ENCODE peak calls at places on chromosomes 12 and 14, in four cellular contexts. P is IMR-90, G is cardiac fibroblast, T is tibial nerve. L is an unnamed sample.

GRCh38 chr12:99059824-99060526 is 414.9 kb downstream of the APAF1 start:
- DNase-seq in P (no peak), G (no peak), T (no peak), L (no peak)

GRCh38 chr14:102949801-102950451 is 27.5 kb downstream of the AMN start:
- DNase-seq in P (peak; percentile 63), G (no peak), T (no peak), L (no peak)

GRCh38 chr12:80937391-80938238 is at the start of gene LIN7A:
- DNase-seq in P (peak; percentile 31), G (peak; percentile 54), T (no peak), L (peak; percentile 1)

GRCh38 chr14:68263563-68264350 is 444.2 kb downstream of the RAD51B start:
- DNase-seq in P (peak; percentile 53), G (no peak), T (no peak), L (no peak)

GRCh38 chr14:54643696-54644176 is 76.8 kb downstream of the SAMD4A start:
- DNase-seq in P (no peak), G (no peak), T (no peak), L (no peak)

GRCh38 chr12:18297883-18298282 is 36.6 kb downstream of the PIK3C2G start:
- DNase-seq in P (no peak), G (no peak), T (no peak), L (no peak)

GRCh38 chr12:124800506-124800905 is 63.2 kb downstream of the SCARB1 start:
- DNase-seq in P (no peak), G (no peak), T (no peak), L (no peak)

GRCh38 chr12:43805857-43806736 is at the start of gene TWF1:
- DNase-seq in P (peak; percentile 70), G (peak; percentile 77), T (peak; percentile 73), L (peak; percentile 85)

GRCh38 chr12:59182660-59183455 is 262.6 kb upstream of the LRIG3 start:
- DNase-seq in P (peak; percentile 3), G (no peak), T (no peak), L (no peak)

GRCh38 chr14:20742132-20742531 is 3.6 kb upstream of the EDDM3A start:
- DNase-seq in P (no peak), G (no peak), T (no peak), L (no peak)

GRCh38 chr12:64175254-64175945 is 46.7 kb downstream of the KICS2 start:
- DNase-seq in P (no peak), G (peak; percentile 56), T (no peak), L (no peak)

GRCh38 chr12:68411371-68411770 is 79.2 kb upstream of the MDM1 start:
- DNase-seq in P (no peak), G (no peak), T (no peak), L (no peak)

DNA sequence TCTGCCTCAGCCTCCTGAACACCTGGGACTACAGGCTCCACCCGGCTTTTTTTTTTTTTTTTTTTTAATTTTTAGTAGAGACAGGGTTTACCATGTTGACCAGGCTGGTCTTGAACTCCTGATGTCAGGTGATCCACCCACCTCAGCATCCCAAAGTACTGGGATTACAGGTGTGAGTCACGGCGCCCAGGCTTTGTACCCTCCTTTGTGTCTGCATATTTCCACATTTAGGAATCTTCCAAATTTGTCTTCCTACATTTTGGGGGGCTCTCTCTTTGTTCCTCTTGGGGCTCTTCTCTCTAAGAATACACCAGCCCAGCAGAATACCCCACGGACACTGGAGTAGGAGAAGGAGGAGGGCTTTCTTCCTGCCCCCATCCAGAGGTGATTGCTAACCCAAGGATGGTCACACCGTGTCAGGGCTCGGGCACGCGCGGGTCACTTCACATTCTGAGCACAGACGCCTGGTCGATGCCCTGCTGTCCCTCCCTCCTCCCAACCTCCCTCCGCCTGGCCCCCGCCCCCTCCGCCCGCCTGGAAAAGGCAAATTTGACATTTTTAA is 2.1 kb upstream of the DNAJC22 start:
- DNase-seq in P (no peak), G (no peak), T (no peak), L (no peak)
- H3K4me3 ChIP-seq in P (no peak overlapping the region), G (no peak overlapping the region), T (no peak overlapping the region), L (no peak overlapping the region)

GRCh38 chr12:46401703-46402102 is 29.1 kb upstream of the SLC38A2 start:
- DNase-seq in P (peak; percentile 58), G (peak; percentile 52), T (peak; percentile 19), L (no peak)
- TF ChIP-seq CTCF in P (peak; percentile 30), G (peak; percentile 50), T (no peak), L (peak; percentile 45)

GRCh38 chr12:100573168-100573498 is 351 bp upstream of the GAS2L3 start:
- DNase-seq in P (no peak), G (no peak), T (no peak), L (no peak)

GRCh38 chr12:100576311-100577036 is 3.0 kb downstream of the GAS2L3 start:
- DNase-seq in P (peak; percentile 95), G (peak; percentile 90), T (no peak), L (peak; percentile 85)

GRCh38 chr12:100573499-100574261 is at the start of gene GAS2L3:
- DNase-seq in P (peak; percentile 79), G (peak; percentile 80), T (peak; percentile 89), L (peak; percentile 84)

GRCh38 chr12:100572184-100572583 is 1.3 kb upstream of the GAS2L3 start:
- DNase-seq in P (no peak), G (no peak), T (no peak), L (no peak)

GRCh38 chr12:100574262-100575074 is 984 bp downstream of the GAS2L3 start:
- DNase-seq in P (no peak), G (no peak), T (no peak), L (peak; percentile 74)
- H3K4me3 ChIP-seq in P (peak overlapping the region; percentile 85), G (peak overlapping the region; percentile 71), T (peak overlapping the region; percentile 71), L (peak overlapping the region; percentile 74)

GRCh38 chr12:85422766-85423165 is 142.7 kb downstream of the ALX1 start:
- DNase-seq in P (no peak), G (no peak), T (no peak), L (no peak)

GRCh38 chr12:85425926-85426325 is 145.9 kb downstream of the ALX1 start:
- DNase-seq in P (no peak), G (no peak), T (no peak), L (no peak)

GRCh38 chr12:85423947-85424346 is 143.9 kb downstream of the ALX1 start:
- DNase-seq in P (no peak), G (no peak), T (no peak), L (no peak)

GRCh38 chr12:85425349-85425612 is 145.3 kb downstream of the ALX1 start:
- DNase-seq in P (no peak), G (no peak), T (no peak), L (no peak)

DNA sequence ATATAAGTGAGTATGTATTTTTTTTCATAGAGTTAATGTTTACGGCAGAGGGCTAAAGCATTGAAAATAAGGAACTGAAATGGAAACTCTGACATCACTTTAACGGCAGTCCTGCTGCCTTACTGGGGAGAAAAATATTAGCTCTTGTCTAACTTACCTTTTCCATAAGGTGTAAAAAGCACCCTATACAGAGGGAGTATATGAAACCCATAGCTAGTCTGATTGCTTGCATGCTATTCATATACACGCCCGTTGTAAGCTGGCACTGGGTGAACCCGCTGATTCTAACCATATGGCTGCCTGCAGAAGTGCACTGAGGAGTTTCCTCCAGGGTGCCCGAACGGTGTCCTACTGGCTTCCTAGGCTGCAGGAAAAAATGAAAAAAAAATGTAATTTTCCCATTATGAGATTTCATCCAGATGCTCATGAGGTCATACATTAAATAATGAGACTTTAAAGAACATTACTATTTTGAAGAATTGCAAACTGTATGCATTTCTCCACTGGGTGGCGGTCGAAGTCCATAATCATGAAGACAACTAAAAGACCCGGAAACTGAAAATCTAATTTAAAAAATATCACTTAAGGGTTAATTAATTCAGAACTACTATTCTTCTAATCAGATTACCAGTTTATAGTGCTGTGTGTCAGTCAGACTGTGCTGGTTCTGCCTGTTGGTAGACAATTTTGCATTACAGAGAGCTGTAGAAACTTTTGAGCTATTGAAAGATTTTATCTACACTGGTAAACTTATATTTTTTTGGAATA is 144.7 kb downstream of the ALX1 start:
- DNase-seq in P (peak; percentile 2), G (peak; percentile 49), T (no peak), L (peak; percentile 41)
- TF ChIP-seq CTCF in P (peak; percentile 41), G (peak; percentile 44), T (peak; percentile 23), L (peak; percentile 49)

GRCh38 chr12:11827096-11827841 is 177.8 kb downstream of the ETV6 start:
- DNase-seq in P (no peak), G (peak; percentile 54), T (no peak), L (peak; percentile 29)
- H3K4me3 ChIP-seq in P (no peak overlapping the region), G (no peak overlapping the region), T (no peak overlapping the region), L (no peak overlapping the region)

GRCh38 chr14:99033951-99034350 is 238.0 kb downstream of the BCL11B start:
- DNase-seq in P (no peak), G (no peak), T (no peak), L (no peak)

GRCh38 chr14:99036594-99037293 is 235.3 kb downstream of the BCL11B start:
- DNase-seq in P (no peak), G (no peak), T (no peak), L (no peak)

GRCh38 chr14:99035712-99036593 is 236.0 kb downstream of the BCL11B start:
- DNase-seq in P (peak; percentile 43), G (peak; percentile 50), T (peak; percentile 63), L (peak; percentile 97)

GRCh38 chr14:99035268-99035667 is 236.7 kb downstream of the BCL11B start:
- DNase-seq in P (no peak), G (no peak), T (peak; percentile 21), L (peak; percentile 68)

DNA sequence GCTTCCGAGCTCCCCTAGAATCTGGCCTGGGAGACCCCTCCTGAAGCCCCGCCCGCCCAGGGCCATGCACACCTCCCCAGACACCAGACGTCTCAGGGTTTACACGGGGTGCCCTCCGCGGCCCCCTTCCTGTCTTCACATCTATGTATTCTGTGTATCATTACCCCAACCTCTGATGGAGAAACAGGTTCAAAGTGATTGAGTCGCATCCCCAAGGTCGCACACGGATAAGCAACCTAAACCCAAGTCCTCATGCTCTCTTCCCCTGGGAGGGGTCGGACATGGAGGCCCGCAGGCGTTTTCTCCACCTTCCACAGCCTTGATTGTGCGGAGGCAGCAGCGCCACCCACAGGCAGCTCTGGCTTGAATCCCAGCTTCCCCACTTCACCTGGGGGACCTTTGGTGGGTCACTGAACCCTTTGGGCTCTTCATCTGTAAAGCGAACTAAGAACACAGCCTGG is 237.3 kb downstream of the BCL11B start:
- DNase-seq in P (no peak), G (no peak), T (no peak), L (no peak)
- TF ChIP-seq CTCF in P (no peak), G (no peak), T (no peak), L (peak; percentile 7)

GRCh38 chr14:24159777-24160498 is 1.1 kb upstream of the IRF9 start:
- DNase-seq in P (no peak), G (no peak), T (no peak), L (no peak)

GRCh38 chr14:24160499-24160849 is 591 bp upstream of the IRF9 start:
- DNase-seq in P (no peak), G (no peak), T (no peak), L (no peak)

GRCh38 chr14:24164591-24164991 is 3.5 kb downstream of the IRF9 start:
- DNase-seq in P (no peak), G (no peak), T (no peak), L (no peak)

GRCh38 chr14:24160850-24161804 is at the start of gene IRF9:
- DNase-seq in P (peak; percentile 91), G (peak; percentile 96), T (peak; percentile 98), L (peak; percentile 91)

DNA sequence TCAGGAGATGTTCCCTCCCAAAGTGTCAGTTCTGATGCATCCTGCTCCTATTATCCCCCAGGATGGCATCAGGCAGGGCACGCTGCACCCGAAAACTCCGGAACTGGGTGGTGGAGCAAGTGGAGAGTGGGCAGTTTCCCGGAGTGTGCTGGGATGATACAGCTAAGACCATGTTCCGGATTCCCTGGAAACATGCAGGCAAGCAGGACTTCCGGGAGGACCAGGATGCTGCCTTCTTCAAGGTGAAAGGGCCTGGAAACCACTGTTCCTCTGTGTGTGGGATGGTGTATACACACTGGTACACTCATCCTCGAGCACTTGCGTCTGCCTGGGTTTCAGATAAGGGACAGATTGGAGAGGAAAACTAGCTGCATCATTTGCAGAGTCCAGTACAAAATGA is 1.0 kb downstream of the IRF9 start:
- DNase-seq in P (peak; percentile 75), G (peak; percentile 33), T (no peak), L (no peak)
- H3K4me3 ChIP-seq in P (peak overlapping the region; percentile 57), G (peak overlapping the region; percentile 58), T (peak overlapping the region; percentile 91), L (peak overlapping the region; percentile 57)